ENCODE peak calls at places on chromosome 6, in five cellular contexts. V, A, K, N and I are unnamed samples.

GRCh38 chr6:14765106-14765505 is 480.8 kb upstream of the JARID2 start:
- DNase-seq in V (peak), A (no peak), K (no peak), N (no peak), I (no peak)

GRCh38 chr6:129701721-129702455 is 8.1 kb downstream of the ARHGAP18 start:
- DNase-seq in V (no peak), A (no peak), K (no peak), N (no peak), I (no peak)

GRCh38 chr6:142886431-142887170 is 58.4 kb downstream of the HIVEP2 start:
- DNase-seq in V (no peak), A (peak), K (no peak), N (peak), I (peak)

GRCh38 chr6:15062311-15063252 is 183.3 kb upstream of the JARID2 start:
- DNase-seq in V (no peak), A (no peak), K (no peak), N (no peak), I (no peak)

GRCh38 chr6:167968091-167968490 is 29.4 kb upstream of the KIF25 start:
- DNase-seq in V (no peak), A (no peak), K (no peak), N (no peak), I (no peak)

GRCh38 chr6:151141685-151142084 is 98.1 kb upstream of the AKAP12 start:
- DNase-seq in V (no peak), A (no peak), K (no peak), N (no peak), I (no peak)

GRCh38 chr6:76876922-76877553 is 586.3 kb downstream of the HTR1B start:
- DNase-seq in V (no peak), A (no peak), K (no peak), N (peak), I (no peak)

GRCh38 chr6:16649895-16650294 is 111.4 kb downstream of the ATXN1 start:
- DNase-seq in V (no peak), A (no peak), K (no peak), N (no peak), I (no peak)

GRCh38 chr6:90525421-90525820 is 61.5 kb downstream of the MAP3K7 start:
- DNase-seq in V (no peak), A (no peak), K (no peak), N (no peak), I (no peak)

GRCh38 chr6:89122625-89123024 is 4.8 kb upstream of the SRSF12 start:
- DNase-seq in V (peak), A (no peak), K (no peak), N (peak), I (no peak)

GRCh38 chr6:1067346-1067745 is 244.6 kb upstream of the FOXQ1 start:
- DNase-seq in V (no peak), A (no peak), K (no peak), N (no peak), I (no peak)

GRCh38 chr6:152428126-152428525 is 209.0 kb downstream of the SYNE1 start:
- DNase-seq in V (no peak), A (no peak), K (no peak), N (no peak), I (no peak)

GRCh38 chr6:25154034-25154596 is 125.1 kb upstream of the CARMIL1 start:
- DNase-seq in V (no peak), A (no peak), K (no peak), N (no peak), I (no peak)

GRCh38 chr6:45500924-45501816 is 123.4 kb upstream of the SUPT3H start:
- DNase-seq in V (no peak), A (no peak), K (no peak), N (peak), I (no peak)

GRCh38 chr6:168536665-168537249 is 95.8 kb downstream of the SMOC2 start:
- DNase-seq in V (no peak), A (no peak), K (no peak), N (no peak), I (no peak)

GRCh38 chr6:6599468-6599873 is 11.0 kb downstream of the LY86 start:
- DNase-seq in V (no peak), A (no peak), K (no peak), N (no peak), I (no peak)

GRCh38 chr6:73362869-73363536 is 545 bp downstream of the KHDC3L start:
- DNase-seq in V (no peak), A (no peak), K (no peak), N (no peak), I (no peak)

GRCh38 chr6:7112741-7113313 is 5.1 kb downstream of the RREB1 start:
- DNase-seq in V (no peak), A (peak), K (no peak), N (peak), I (peak)

GRCh38 chr6:24831771-24832718 is 33.3 kb upstream of the ARMH2 start:
- DNase-seq in V (no peak), A (no peak), K (no peak), N (no peak), I (no peak)

GRCh38 chr6:12791371-12791770 is 74.8 kb downstream of the PHACTR1 start:
- DNase-seq in V (no peak), A (no peak), K (no peak), N (no peak), I (no peak)

GRCh38 chr6:12782136-12782535 is 65.6 kb downstream of the PHACTR1 start:
- DNase-seq in V (no peak), A (no peak), K (no peak), N (no peak), I (no peak)

GRCh38 chr6:12785301-12785700 is 68.7 kb downstream of the PHACTR1 start:
- DNase-seq in V (no peak), A (no peak), K (no peak), N (no peak), I (no peak)

GRCh38 chr6:12785921-12786320 is 69.4 kb downstream of the PHACTR1 start:
- DNase-seq in V (no peak), A (no peak), K (no peak), N (no peak), I (no peak)
- H3K4me3 ChIP-seq in V (no peak), A (no peak), K (no peak), N (no peak), I (no peak)

GRCh38 chr6:41698350-41698781 is 37.0 kb downstream of the TFEB start:
- DNase-seq in V (peak), A (no peak), K (no peak), N (peak), I (no peak)

GRCh38 chr6:41702771-41703494 is 32.5 kb downstream of the TFEB start:
- DNase-seq in V (no peak), A (no peak), K (no peak), N (no peak), I (no peak)

GRCh38 chr6:41702089-41702745 is 33.2 kb downstream of the TFEB start:
- DNase-seq in V (no peak), A (no peak), K (no peak), N (no peak), I (no peak)

GRCh38 chr6:41699063-41699462 is 36.3 kb downstream of the TFEB start:
- DNase-seq in V (no peak), A (no peak), K (no peak), N (peak), I (no peak)

DNA sequence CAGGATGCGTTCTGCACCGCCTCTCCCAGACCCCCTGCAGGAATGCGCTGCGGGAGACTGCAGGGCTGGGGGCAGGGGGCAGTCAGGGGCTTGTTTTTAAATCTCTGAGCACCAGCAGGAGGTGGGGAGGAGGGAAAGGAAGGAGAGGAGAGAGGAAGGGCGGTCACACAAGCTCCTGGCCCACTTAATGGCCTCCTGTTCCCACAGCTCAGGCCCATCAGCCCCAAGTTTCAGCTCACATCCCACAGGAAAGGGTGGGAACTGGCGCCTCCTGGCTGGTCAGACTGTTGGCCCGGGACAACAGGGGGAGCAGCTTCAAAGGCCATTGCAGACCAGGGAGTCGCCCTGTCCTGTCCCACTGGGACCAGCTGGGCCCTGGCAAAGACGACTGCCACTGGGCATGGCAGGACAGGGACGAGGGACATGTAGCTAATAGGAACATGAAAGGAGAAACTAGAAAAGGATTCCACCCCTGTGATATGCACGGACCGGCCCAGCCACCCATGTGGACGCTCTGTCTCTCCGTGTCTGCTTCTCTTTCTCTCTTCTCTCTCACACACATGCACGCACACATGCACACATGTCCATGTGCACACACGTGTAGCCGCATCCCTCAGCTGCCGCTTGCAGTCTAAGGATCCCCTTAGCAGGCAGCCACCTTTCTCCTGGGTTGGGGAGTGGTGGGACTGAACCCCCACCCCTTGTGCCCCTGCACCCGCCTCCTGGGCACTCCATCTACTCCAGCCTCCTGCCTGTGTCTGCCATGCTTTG is 34.6 kb downstream of the TFEB start:
- DNase-seq in V (no peak), A (no peak), K (no peak), N (no peak), I (no peak)
- H3K4me3 ChIP-seq in V (no peak), A (no peak), K (no peak), N (no peak), I (no peak)

DNA sequence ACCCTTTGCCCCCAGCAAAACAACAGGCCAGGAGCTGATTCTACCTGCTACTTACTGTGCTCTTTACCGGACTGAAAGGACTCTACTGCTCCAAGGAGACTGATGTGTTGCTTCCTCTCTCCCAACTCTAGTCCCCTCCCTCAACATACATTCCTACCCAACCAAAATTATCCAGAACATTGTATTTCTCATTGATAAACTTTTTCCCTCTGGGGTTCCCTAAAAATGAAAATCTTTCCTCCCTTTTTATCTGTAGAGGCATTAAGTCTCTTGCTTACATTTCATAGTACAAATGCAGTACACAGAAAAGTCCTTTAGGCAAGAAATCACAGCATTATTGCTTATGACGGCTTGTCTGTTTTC is 940 bp upstream of the HS3ST5 start:
- DNase-seq in V (no peak), A (no peak), K (no peak), N (no peak), I (no peak)
- H3K4me3 ChIP-seq in V (no peak), A (no peak), K (no peak), N (no peak), I (no peak)

GRCh38 chr6:53725791-53726575 is 60.4 kb upstream of the KLHL31 start:
- DNase-seq in V (peak), A (no peak), K (peak), N (peak), I (peak)
- H3K4me3 ChIP-seq in V (no peak), A (no peak), K (no peak), N (no peak), I (no peak)

GRCh38 chr6:148440877-148441453 is 98.3 kb downstream of the SASH1 start:
- DNase-seq in V (peak), A (no peak), K (no peak), N (no peak), I (no peak)
- H3K4me3 ChIP-seq in V (no peak), A (no peak), K (no peak), N (no peak), I (no peak)

GRCh38 chr6:158686791-158687381 is 37.0 kb downstream of the SYTL3 start:
- DNase-seq in V (no peak), A (no peak), K (peak), N (peak), I (no peak)

GRCh38 chr6:158688860-158689259 is 39.0 kb downstream of the SYTL3 start:
- DNase-seq in V (no peak), A (no peak), K (no peak), N (no peak), I (no peak)

GRCh38 chr6:158684745-158685355 is 35.0 kb downstream of the SYTL3 start:
- DNase-seq in V (no peak), A (no peak), K (no peak), N (no peak), I (no peak)

GRCh38 chr6:158686311-158686710 is 36.5 kb downstream of the SYTL3 start:
- DNase-seq in V (no peak), A (no peak), K (no peak), N (no peak), I (no peak)

DNA sequence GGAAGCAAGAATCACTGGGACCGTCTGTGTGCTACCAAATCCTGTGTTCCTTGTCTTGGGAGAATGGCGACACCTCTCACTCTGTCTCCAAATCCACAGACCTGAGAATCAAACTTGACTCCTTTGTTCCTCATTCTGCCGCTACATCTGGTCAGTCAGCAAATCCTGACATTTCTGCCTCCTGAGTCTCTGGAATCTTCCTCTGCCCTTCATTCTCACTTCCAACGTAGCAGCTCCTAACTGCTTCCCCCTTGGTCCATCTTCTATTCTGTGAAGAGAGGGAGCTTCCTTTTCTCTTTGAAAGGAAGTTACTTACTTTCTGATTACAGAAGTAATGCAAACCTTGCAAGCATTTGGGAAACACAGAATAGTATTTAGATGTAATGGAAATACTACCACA is 37.7 kb downstream of the SYTL3 start:
- DNase-seq in V (no peak), A (no peak), K (no peak), N (no peak), I (no peak)
- H3K4me3 ChIP-seq in V (no peak), A (no peak), K (peak), N (no peak), I (no peak)

DNA sequence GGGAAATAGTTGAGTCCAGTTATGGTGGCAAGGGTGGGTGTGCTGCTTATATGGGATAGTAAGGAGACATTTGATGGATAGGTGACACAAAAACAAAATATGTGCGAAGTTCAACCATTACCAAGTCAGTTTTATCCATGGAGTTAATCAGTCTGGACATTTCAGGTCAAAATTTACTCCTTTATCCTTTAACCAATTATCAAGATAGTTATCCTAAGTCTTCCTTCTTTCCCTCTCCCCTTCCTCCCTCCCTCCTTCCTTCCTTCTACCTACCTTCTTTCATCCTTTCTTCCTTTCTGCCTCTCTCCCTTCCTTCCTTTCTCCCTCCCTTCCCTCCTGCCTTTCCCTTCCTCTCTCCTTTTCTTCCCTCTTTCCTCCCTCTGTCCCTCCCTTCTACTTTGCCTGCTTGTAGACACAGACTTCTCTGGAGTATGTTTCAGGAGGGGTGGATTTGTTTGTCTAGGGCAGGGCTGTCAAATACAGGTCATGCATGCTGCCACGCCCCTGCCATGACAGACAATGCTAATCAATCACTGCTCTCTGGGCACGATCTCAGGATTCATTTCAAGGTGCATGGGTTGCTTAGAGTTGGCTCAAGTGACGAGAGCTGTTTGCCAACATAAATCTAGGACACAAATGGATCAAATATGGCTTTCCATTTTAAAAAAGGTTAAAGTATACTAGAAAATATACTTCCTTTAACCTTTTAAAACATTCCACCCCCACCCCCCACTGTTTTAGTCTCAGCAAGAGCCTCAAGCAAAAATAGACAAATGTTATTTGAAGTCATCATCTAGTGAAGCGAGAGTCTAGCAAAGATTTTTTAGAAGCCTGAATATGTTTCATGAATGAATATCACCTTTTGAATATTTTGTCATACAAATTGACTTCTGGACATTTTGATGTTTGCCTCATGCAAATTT is 281.6 kb upstream of the CITED2 start:
- DNase-seq in V (no peak), A (no peak), K (no peak), N (no peak), I (no peak)
- H3K4me3 ChIP-seq in V (no peak), A (no peak), K (no peak), N (no peak), I (no peak)

GRCh38 chr6:75089921-75090320 is 115.9 kb downstream of the COL12A1 start:
- DNase-seq in V (no peak), A (no peak), K (no peak), N (no peak), I (no peak)

GRCh38 chr6:75081920-75082319 is 123.9 kb downstream of the COL12A1 start:
- DNase-seq in V (peak), A (no peak), K (no peak), N (no peak), I (no peak)

GRCh38 chr6:75086236-75086635 is 119.6 kb downstream of the COL12A1 start:
- DNase-seq in V (no peak), A (no peak), K (no peak), N (no peak), I (no peak)

GRCh38 chr6:75081047-75081446 is 124.8 kb downstream of the COL12A1 start:
- DNase-seq in V (no peak), A (no peak), K (no peak), N (no peak), I (no peak)

GRCh38 chr6:75084872-75085381 is 120.9 kb downstream of the COL12A1 start:
- DNase-seq in V (no peak), A (no peak), K (no peak), N (no peak), I (no peak)
- H3K4me3 ChIP-seq in V (no peak), A (no peak), K (no peak), N (no peak), I (no peak)

GRCh38 chr6:91719414-91719813 is 1132.5 kb upstream of the MAP3K7 start:
- DNase-seq in V (no peak), A (no peak), K (no peak), N (no peak), I (no peak)

GRCh38 chr6:91716361-91716760 is 1129.5 kb upstream of the MAP3K7 start:
- DNase-seq in V (no peak), A (no peak), K (no peak), N (no peak), I (no peak)

GRCh38 chr6:91717094-91717493 is 1130.2 kb upstream of the MAP3K7 start:
- DNase-seq in V (no peak), A (no peak), K (no peak), N (no peak), I (no peak)

GRCh38 chr6:91720323-91720722 is 1133.5 kb upstream of the MAP3K7 start:
- DNase-seq in V (no peak), A (no peak), K (no peak), N (no peak), I (no peak)

DNA sequence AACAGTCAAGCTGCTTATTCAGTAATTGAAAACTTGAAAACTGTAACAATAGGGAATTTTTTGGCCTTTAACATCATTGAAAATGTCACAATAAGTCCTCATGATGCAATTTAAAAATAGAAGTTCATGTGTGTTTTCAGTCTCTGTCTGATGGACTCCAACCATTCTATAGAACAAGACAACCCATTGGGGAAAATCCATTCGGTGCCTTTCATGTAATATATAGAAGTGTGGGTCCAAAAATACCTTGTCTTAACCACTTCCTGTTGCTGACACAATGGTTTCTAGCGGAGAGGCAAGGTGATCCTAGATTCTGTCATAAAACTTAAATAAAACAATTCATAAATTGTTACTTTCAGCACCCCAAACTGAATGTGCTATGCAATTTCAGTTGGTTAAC is 1131.3 kb upstream of the MAP3K7 start:
- DNase-seq in V (no peak), A (no peak), K (no peak), N (peak), I (peak)
- H3K4me3 ChIP-seq in V (no peak), A (no peak), K (no peak), N (no peak), I (no peak)

DNA sequence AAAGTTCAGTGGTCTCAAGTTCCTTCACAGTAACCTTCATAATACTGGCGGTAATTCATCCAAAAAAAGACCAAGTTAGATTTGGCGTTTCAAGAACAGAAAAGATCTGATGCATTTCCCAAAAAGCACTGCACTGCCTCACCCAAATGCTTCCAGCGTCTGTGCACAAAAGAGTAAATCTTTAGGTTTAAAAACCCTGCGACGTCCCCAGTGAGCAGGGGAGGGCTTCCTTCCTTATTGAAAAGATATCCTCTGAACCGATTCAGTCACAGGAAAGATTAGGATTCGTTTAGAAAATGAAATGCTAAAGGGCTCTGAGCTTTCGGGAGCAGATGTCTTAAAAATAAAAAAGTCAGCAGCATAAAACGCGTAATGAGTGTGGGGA is 654 bp downstream of the TBC1D7 start:
- DNase-seq in V (no peak), A (no peak), K (no peak), N (peak), I (peak)
- H3K4me3 ChIP-seq in V (peak), A (peak), K (peak), N (peak), I (peak)